ENCODE peak calls at places on chromosomes 11 and 22, in four cellular contexts. N, I, A and Z are unnamed samples.

GRCh38 chr22:37608477-37609239 is at the start of gene GGA1:
- DNase-seq in A (peak), N (peak), I (peak), Z (no peak)

GRCh38 chr11:64810271-64810890 is at the start of gene MEN1:
- DNase-seq in I (peak), N (peak), A (peak), Z (peak)

GRCh38 chr22:23574877-23575276 is 5.2 kb downstream of the IGLL1 start:
- DNase-seq in A (no peak), I (no peak), N (no peak), Z (peak)

GRCh38 chr11:106614280-106614679 is 404.0 kb downstream of the GUCY1A2 start:
- DNase-seq in A (no peak), N (no peak), I (no peak), Z (no peak)

GRCh38 chr11:45856044-45856468 is 8.8 kb downstream of the CRY2 start:
- DNase-seq in I (no peak), N (no peak), A (no peak), Z (no peak)

GRCh38 chr11:122418032-122418431 is 237.5 kb upstream of the UBASH3B start:
- DNase-seq in I (no peak), N (no peak), A (no peak), Z (no peak)

GRCh38 chr11:43505171-43505570 is 146.5 kb downstream of the TTC17 start:
- DNase-seq in A (no peak), I (no peak), N (no peak), Z (no peak)

GRCh38 chr11:13440100-13440855 is 22.7 kb downstream of the BTBD10 start:
- DNase-seq in N (no peak), A (no peak), I (no peak), Z (no peak)

GRCh38 chr22:37223965-37224551 is 11.8 kb upstream of the SSTR3 start:
- DNase-seq in I (no peak), A (no peak), N (no peak), Z (no peak)

GRCh38 chr22:38435010-38435409 is 20.0 kb downstream of the KCNJ4 start:
- DNase-seq in A (peak), N (no peak), I (no peak), Z (no peak)